ENCODE peak calls at places on chromosomes 12 and 14, in four cellular contexts. L is AG09309; S is CD8-positive, alpha-beta T cell; Y is heart right ventricle. J is an unnamed sample.

GRCh38 chr12:119808441-119808840 is 68.7 kb downstream of the CIT start:
- DNase-seq in Y (no peak), S (no peak), L (peak), J (no peak)

GRCh38 chr12:53239643-53240258 is 7.7 kb upstream of the RARG start:
- DNase-seq in S (no peak), Y (no peak), L (no peak), J (no peak)

GRCh38 chr12:40241741-40242140 is 16.9 kb downstream of the LRRK2 start:
- DNase-seq in L (no peak), Y (no peak), S (no peak), J (no peak)

GRCh38 chr12:14408208-14408607 is 42.7 kb downstream of the ATF7IP start:
- DNase-seq in L (no peak), S (no peak), Y (no peak), J (no peak)

GRCh38 chr14:90023176-90023896 is 38.5 kb upstream of the KCNK13 start:
- DNase-seq in Y (no peak), S (no peak), L (no peak), J (no peak)

GRCh38 chr12:46402451-46402850 is 29.9 kb upstream of the SLC38A2 start:
- DNase-seq in L (peak), S (no peak), Y (no peak), J (no peak)

GRCh38 chr14:96135285-96135684 is 69.4 kb upstream of the BDKRB2 start:
- DNase-seq in L (no peak), Y (no peak), S (no peak), J (no peak)

GRCh38 chr14:51846631-51847488 is 13.6 kb upstream of the GNG2 start:
- DNase-seq in S (peak), Y (peak), L (no peak), J (no peak)

GRCh38 chr12:97229036-97229435 is 233.6 kb upstream of the RMST start:
- DNase-seq in Y (no peak), L (no peak), S (no peak), J (no peak)

GRCh38 chr14:29222671-29223268 is 456.2 kb downstream of the FOXG1 start:
- DNase-seq in S (no peak), Y (no peak), L (no peak), J (peak)

GRCh38 chr12:4987076-4987775 is 56.5 kb upstream of the KCNA5 start:
- DNase-seq in S (no peak), L (no peak), Y (no peak), J (no peak)

GRCh38 chr12:25558566-25558965 is 5.5 kb upstream of the LMNTD1 start:
- DNase-seq in Y (no peak), S (no peak), L (no peak), J (no peak)

GRCh38 chr14:95061317-95062093 is 95.8 kb downstream of the DICER1 start:
- DNase-seq in S (no peak), Y (no peak), L (no peak), J (no peak)

GRCh38 chr14:41817626-41818025 is 210.9 kb downstream of the LRFN5 start:
- DNase-seq in S (no peak), Y (no peak), L (no peak), J (no peak)

GRCh38 chr14:69592923-69593677 is 18.3 kb upstream of the SUSD6 start:
- DNase-seq in Y (no peak), L (peak), S (no peak), J (no peak)

GRCh38 chr12:76417116-76417515 is 68.9 kb upstream of the BBS10 start:
- DNase-seq in L (no peak), S (no peak), Y (no peak), J (peak)

GRCh38 chr14:90503582-90503981 is 106.8 kb downstream of the CALM1 start:
- DNase-seq in Y (no peak), S (no peak), L (no peak), J (no peak)

GRCh38 chr14:75430106-75430505 is 2.3 kb downstream of the JDP2 start:
- DNase-seq in S (no peak), Y (no peak), L (no peak), J (no peak)
- H3K4me3 ChIP-seq in S (no peak), Y (peak), L (peak), J (no peak)

GRCh38 chr12:115456946-115457689 is 773.1 kb upstream of the TBX3 start:
- DNase-seq in S (no peak), Y (no peak), L (no peak), J (no peak)
- TF ChIP-seq CTCF in S (no peak), Y (no peak), L (no peak), J (no peak)

GRCh38 chr14:61343991-61344405 is 22.6 kb downstream of the PRKCH start:
- DNase-seq in Y (no peak), L (no peak), S (peak), J (no peak)

GRCh38 chr14:61341275-61342210 is 20.2 kb downstream of the PRKCH start:
- DNase-seq in L (no peak), Y (no peak), S (peak), J (no peak)

GRCh38 chr14:61343471-61343870 is 22.1 kb downstream of the PRKCH start:
- DNase-seq in L (no peak), Y (no peak), S (no peak), J (no peak)

GRCh38 chr14:61342486-61342885 is 21.1 kb downstream of the PRKCH start:
- DNase-seq in Y (no peak), L (no peak), S (peak), J (no peak)

GRCh38 chr14:61342941-61343340 is 21.6 kb downstream of the PRKCH start:
- DNase-seq in S (no peak), Y (no peak), L (no peak), J (no peak)
- H3K4me3 ChIP-seq in S (no peak), Y (no peak), L (no peak), J (no peak)

DNA sequence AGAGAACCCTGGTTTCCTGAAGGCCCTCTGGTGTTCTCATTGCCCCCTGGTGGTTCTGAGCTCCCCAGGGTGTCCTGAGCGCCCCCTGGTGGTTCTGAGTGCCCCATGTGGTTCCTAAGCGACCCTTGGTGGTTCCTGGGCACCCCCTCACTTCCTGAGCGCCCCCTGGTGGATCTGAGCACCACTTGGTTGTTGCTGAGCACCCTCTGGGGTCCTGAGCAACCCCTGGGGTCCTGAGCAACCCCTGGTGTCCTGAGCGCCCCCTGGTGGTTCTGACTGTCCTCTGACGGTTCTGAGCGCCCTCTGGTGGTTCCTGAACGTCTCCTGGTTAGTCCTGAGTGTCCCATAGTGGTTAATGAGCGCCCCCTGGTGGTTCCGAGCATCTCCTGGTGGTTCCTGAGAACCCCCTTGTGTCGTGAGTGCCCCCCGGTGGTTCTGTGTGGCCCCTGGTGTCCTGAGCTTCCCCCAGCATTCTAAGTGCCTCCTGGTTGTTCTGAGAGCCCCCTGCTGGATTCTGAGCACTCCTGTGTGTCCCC is 568.3 kb downstream of the TMEM121 start:
- DNase-seq in S (no peak), L (no peak), Y (no peak), J (no peak)
- TF ChIP-seq CTCF in S (no peak), L (no peak), Y (no peak), J (no peak)

GRCh38 chr12:6463211-6463610 is 7.3 kb downstream of the VAMP1 start:
- DNase-seq in Y (no peak), S (peak), L (no peak), J (no peak)

GRCh38 chr12:6460751-6461371 is 9.0 kb downstream of the TAPBPL start:
- DNase-seq in S (peak), Y (no peak), L (no peak), J (no peak)

GRCh38 chr12:6463858-6464257 is 6.6 kb downstream of the VAMP1 start:
- DNase-seq in Y (no peak), L (no peak), S (no peak), J (no peak)

GRCh38 chr12:6461401-6462233 is 8.9 kb downstream of the VAMP1 start:
- DNase-seq in S (peak), L (no peak), Y (no peak), J (no peak)

GRCh38 chr12:6462234-6462995 is 8.1 kb downstream of the VAMP1 start:
- DNase-seq in L (no peak), S (peak), Y (no peak), J (no peak)
- H3K4me3 ChIP-seq in L (no peak), S (peak), Y (no peak), J (no peak)

GRCh38 chr12:55739025-55739378 is 3.9 kb upstream of the GDF11 start:
- DNase-seq in S (no peak), Y (no peak), L (no peak), J (no peak)

GRCh38 chr12:55738113-55739024 is 4.6 kb upstream of the GDF11 start:
- DNase-seq in L (no peak), Y (peak), S (peak), J (no peak)

GRCh38 chr12:55736076-55736475 is 6.8 kb upstream of the GDF11 start:
- DNase-seq in Y (no peak), S (no peak), L (no peak), J (no peak)

GRCh38 chr12:55736780-55737580 is 5.9 kb upstream of the GDF11 start:
- DNase-seq in Y (peak), L (no peak), S (peak), J (no peak)

DNA sequence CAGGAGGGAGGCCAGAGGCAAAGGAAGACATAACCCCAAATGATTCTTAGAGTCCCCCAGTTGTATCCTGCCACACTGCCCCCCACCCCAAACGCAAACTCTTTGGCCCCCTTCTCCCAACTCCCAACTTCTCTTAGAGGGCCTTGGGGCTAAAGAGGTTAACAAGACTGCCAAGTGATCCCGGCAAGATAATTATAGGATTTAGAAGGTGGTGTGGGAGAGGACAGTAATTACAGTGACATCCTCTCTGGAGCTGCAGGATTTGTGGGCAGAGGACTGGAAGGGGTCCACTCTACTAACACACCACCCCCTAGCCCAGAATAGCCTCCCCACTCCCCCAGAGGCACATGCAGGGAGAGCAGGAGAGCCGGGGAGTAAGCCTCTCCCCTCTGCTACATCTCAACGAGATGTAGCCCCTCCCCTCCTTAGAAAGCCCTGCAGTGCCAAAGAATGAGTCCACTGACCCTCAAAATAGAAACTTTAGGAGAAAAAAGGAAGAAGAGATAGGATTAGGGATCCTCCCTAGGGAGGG is 5.3 kb upstream of the GDF11 start:
- DNase-seq in S (no peak), Y (no peak), L (no peak), J (no peak)
- TF ChIP-seq CTCF in S (peak), Y (no peak), L (no peak), J (no peak)

GRCh38 chr14:98489115-98489514 is 782.9 kb downstream of the BCL11B start:
- DNase-seq in L (no peak), Y (no peak), S (no peak), J (no peak)

GRCh38 chr14:98498019-98498885 is 773.7 kb downstream of the BCL11B start:
- DNase-seq in Y (no peak), L (no peak), S (no peak), J (no peak)

DNA sequence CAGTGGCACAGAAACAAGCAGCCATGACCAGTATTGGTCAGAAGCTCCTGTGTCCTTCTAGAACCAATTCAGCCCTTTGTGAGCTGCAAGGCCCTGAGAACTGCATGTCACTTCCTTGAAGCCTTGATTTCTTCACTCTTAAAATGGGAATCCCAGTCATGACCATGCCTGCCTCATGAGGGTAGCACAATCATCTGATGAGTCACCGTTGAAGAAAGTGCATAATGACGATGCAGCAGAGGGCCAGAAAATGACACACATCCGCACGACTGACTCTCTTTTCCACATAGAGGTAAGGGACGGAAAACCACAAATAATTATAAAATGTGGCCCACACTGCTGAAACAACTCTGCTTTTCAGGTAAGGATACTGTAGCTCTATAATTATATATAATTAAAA is 777.4 kb downstream of the BCL11B start:
- DNase-seq in L (no peak), Y (no peak), S (no peak), J (no peak)
- H3K4me3 ChIP-seq in L (no peak), Y (no peak), S (no peak), J (no peak)

DNA sequence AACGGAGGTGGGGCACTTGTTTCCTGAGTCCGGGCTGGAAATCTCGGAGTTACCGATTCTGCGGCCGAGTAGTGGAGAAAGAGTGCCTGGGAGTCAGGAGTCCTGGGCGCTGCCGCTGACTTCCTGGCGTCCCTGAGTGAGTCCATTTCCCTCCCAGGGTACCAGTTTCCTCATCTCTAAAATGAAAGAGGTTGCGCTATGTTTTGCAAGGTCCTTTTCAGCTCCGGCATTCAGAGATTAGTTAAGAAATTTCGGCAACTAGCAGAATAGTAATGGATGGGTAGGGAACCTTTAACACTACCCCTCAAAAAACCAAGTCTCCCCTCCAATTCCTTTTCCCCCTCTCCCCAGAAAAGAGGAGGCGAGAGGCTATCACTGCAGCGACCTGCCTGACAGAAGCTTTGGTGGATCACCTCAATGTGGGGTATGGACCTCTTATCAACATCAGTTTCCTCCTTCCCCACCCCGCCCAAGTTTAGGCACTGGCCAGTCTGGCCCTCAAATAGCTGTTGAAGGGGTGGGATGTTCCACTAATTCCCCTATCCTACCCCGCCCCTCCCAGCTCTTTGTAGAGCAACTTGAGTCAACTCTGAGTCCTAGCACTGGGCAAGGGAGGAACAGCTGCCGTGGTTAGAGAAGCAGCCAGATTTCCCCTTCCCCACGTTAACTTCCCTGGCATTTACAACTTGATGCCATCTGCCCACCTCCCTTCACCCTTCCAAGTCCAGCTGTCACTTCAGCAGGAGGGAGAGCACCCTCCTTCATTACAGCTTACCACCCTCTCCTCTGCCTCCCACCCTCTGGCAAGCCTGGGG is 943 bp downstream of the BLOC1S1 start:
- DNase-seq in S (no peak), L (no peak), Y (no peak), J (no peak)
- TF ChIP-seq CTCF in S (no peak), L (no peak), Y (no peak), J (no peak)

GRCh38 chr12:20342111-20342510 is 26.2 kb upstream of the PDE3A start:
- DNase-seq in S (no peak), Y (no peak), L (peak), J (no peak)

GRCh38 chr12:20350495-20350894 is 17.8 kb upstream of the PDE3A start:
- DNase-seq in L (peak), Y (no peak), S (no peak), J (no peak)

DNA sequence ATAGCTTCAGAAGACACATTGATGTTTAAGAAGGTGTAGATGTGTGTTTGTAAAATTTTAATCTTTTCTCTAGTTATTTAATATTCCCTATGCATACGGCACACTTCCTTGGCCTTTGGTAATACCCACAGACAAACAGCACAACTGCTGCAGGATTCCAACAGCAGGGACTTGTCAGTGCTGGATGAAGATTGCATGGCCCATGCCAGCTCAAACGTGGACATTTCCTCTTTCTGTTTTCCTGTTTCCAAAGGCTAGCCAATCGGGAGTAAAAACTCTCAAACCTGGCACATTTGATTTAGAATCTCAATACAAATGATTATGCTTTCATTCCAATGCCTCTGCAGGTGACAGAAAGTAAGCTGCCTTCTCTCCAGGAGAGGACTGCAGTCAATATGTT is 22.5 kb upstream of the PDE3A start:
- DNase-seq in Y (no peak), S (no peak), L (no peak), J (no peak)
- H3K4me3 ChIP-seq in Y (no peak), S (no peak), L (no peak), J (no peak)